ENCODE peak calls at places on chromosomes 5 and 9, in ten cellular contexts. V is tibial nerve, P is stomach, J is transverse colon, E is SK-N-SH, I is A549, S is H1, O is upper lobe of left lung, M is suprapubic skin, F is sigmoid colon. D is an unnamed sample. For H3K4me1 and H3K9me3, the result is how much of the 10 kb centered on the place peaks cover.

GRCh38 chr9:109912726-109913460 is 132.9 kb downstream of the PALM2AKAP2 start:
- DNase-seq in F (no peak), E (no peak), P (peak), V (no peak), M (no peak), I (no peak), O (no peak), J (no peak), S (no peak), D (no peak)

GRCh38 chr9:95778957-95779356 is 96.5 kb upstream of the ERCC6L2 start:
- DNase-seq in F (peak), M (no peak), P (peak), E (no peak), J (peak), S (peak), I (no peak), O (no peak), V (peak), D (no peak)

GRCh38 chr9:81032030-81032572 is 657.2 kb downstream of the TLE1 start:
- DNase-seq in F (no peak), M (no peak), E (no peak), V (no peak), P (no peak), O (no peak), J (no peak), I (peak), S (no peak), D (peak)

GRCh38 chr9:127825319-127826051 is 22.8 kb downstream of the FPGS start:
- DNase-seq in J (peak), F (peak), O (peak), E (peak), P (peak), S (peak), I (peak), V (no peak), M (peak), D (no peak)

GRCh38 chr5:82493217-82493616 is 215.1 kb upstream of the RPS23 start:
- DNase-seq in J (no peak), V (no peak), S (no peak), F (no peak), P (no peak), I (no peak), O (no peak), E (no peak), M (no peak), D (no peak)

GRCh38 chr5:58544926-58545325 is 37.9 kb upstream of the RAB3C start:
- DNase-seq in E (no peak), F (no peak), M (no peak), J (no peak), I (no peak), P (no peak), O (no peak), S (no peak), V (no peak), D (no peak)

GRCh38 chr5:172162348-172162747 is 25.7 kb downstream of the STK10 start:
- DNase-seq in E (no peak), S (no peak), P (no peak), J (no peak), F (no peak), I (no peak), M (no peak), V (no peak), O (no peak), D (no peak)

GRCh38 chr5:107496466-107496865 is 174.3 kb downstream of the EFNA5 start:
- DNase-seq in S (no peak), F (no peak), E (no peak), J (no peak), P (no peak), M (no peak), O (no peak), I (no peak), V (no peak), D (no peak)

GRCh38 chr5:176446884-176447537 is 1.2 kb upstream of the FAF2 start:
- DNase-seq in F (peak), J (peak), S (no peak), E (no peak), O (peak), I (no peak), P (no peak), M (no peak), V (peak), D (peak)

GRCh38 chr9:70156729-70157128 is 102.0 kb upstream of the SMC5 start:
- DNase-seq in P (no peak), M (no peak), E (no peak), F (no peak), O (no peak), S (no peak), I (no peak), J (no peak), V (no peak), D (no peak)

GRCh38 chr9:113219972-113220371 is 1.1 kb downstream of the FKBP15 start:
- DNase-seq in O (no peak), F (no peak), I (no peak), V (no peak), P (no peak), M (no peak), S (no peak), J (no peak), E (no peak), D (no peak)

GRCh38 chr5:91283899-91284298 is 99.2 kb downstream of the ARRDC3 start:
- DNase-seq in E (no peak), O (no peak), S (no peak), V (peak), I (no peak), J (no peak), P (no peak), M (no peak), F (no peak), D (no peak)

GRCh38 chr9:129868571-129869486 is 33.6 kb downstream of the USP20 start:
- DNase-seq in I (no peak), S (no peak), P (peak), O (peak), J (peak), F (no peak), M (no peak), V (no peak), E (no peak), D (no peak)

GRCh38 chr9:35470894-35471293 is 19.0 kb upstream of the RUSC2 start:
- DNase-seq in P (peak), M (no peak), J (no peak), O (no peak), F (no peak), S (no peak), V (peak), E (no peak), I (no peak), D (no peak)

GRCh38 chr5:168898261-168898911 is 319.2 kb upstream of the PANK3 start:
- DNase-seq in M (no peak), O (no peak), F (no peak), I (no peak), P (no peak), E (peak), V (no peak), J (no peak), S (no peak), D (no peak)

GRCh38 chr5:173025651-173026050 is 30.5 kb upstream of the CREBRF start:
- DNase-seq in E (no peak), V (no peak), P (no peak), S (no peak), F (peak), O (no peak), I (no peak), J (no peak), M (no peak), D (no peak)

GRCh38 chr5:1476181-1476966 is 31.1 kb upstream of the SLC6A3 start:
- DNase-seq in J (no peak), O (peak), V (no peak), M (peak), P (no peak), E (no peak), I (no peak), S (no peak), F (peak), D (no peak)

GRCh38 chr5:108557686-108558085 is 175.8 kb upstream of the FBXL17 start:
- DNase-seq in E (no peak), V (no peak), I (no peak), O (no peak), M (no peak), F (no peak), J (no peak), P (no peak), S (no peak), D (no peak)

GRCh38 chr5:115749016-115749415 is 67.4 kb downstream of the CDO1 start:
- DNase-seq in V (no peak), E (no peak), I (no peak), S (no peak), P (no peak), O (no peak), J (no peak), M (no peak), F (no peak), D (no peak)

GRCh38 chr5:96703985-96704384 is 41.8 kb downstream of the CAST start:
- DNase-seq in E (no peak), I (no peak), P (no peak), O (no peak), V (no peak), J (no peak), F (no peak), S (no peak), M (no peak), D (no peak)

GRCh38 chr9:34408173-34408572 is 31.5 kb upstream of the MYORG start:
- DNase-seq in V (no peak), S (no peak), O (no peak), F (no peak), I (no peak), E (no peak), M (no peak), P (no peak), J (no peak), D (no peak)

GRCh38 chr9:35829084-35829763 is at the start of gene TMEM8B:
- DNase-seq in J (peak), E (peak), P (peak), S (peak), M (peak), O (peak), V (peak), I (peak), F (peak), D (peak)

GRCh38 chr5:78467744-78468357 is 107.4 kb downstream of the SCAMP1 start:
- DNase-seq in S (no peak), E (peak), I (peak), M (no peak), V (no peak), F (no peak), P (no peak), O (no peak), J (no peak), D (no peak)

GRCh38 chr5:74040065-74040551 is 414.1 kb downstream of the ARHGEF28 start:
- DNase-seq in E (no peak), M (no peak), O (no peak), F (no peak), J (no peak), V (no peak), P (no peak), I (no peak), S (no peak), D (peak)

GRCh38 chr5:16461026-16461425 is 4.6 kb downstream of the ZNF622 start:
- DNase-seq in E (no peak), J (no peak), I (no peak), V (no peak), P (no peak), M (no peak), O (no peak), S (no peak), F (no peak), D (no peak)
- H3K4me1 ChIP-seq in E (under half), J (under half), I (under half), V (under half), P (under half), M (half or more), O (under half), S (under half), F (under half), D (under half)

DNA sequence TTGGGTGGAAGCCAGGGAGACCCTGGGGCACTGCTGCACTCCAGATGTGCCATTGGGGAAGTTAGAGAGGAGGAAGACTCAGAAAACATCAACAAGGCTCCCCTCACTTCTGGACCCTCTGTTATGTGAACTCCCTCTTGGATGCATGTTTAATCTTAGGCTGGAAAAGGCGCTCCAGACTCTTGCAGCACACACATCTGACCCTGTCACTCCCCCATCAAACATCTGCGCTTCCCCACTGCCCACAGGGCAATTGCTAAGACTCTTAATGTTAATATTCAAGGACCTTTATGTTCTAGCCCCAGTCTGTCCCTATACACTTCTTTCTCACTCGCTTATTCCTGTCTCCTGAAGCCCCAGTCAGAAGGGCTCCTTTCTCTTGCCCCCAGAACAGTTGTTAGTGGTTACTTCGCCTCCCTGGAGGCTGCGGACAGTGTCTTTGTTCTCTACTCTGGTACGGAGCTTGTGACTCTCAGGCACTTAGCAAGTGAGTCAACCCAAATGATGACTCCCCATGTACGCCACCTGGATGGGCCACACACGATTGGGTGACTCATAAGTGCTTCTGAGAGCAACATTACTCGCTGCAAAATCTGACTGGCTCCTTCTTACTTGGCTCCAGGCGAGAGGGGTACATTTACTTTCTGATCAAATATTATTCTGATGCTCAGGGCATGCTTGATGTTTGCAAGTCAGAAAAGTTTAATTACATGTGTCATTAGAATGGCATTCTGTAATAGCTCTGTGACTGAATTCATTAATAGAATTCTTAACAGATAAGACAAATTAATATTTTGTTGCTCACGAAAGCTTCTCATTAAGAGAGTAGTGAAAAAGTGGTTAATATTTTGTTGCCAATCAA is 193.6 kb downstream of the HSPA4 start:
- DNase-seq in J (no peak), I (peak), E (no peak), V (peak), F (no peak), S (no peak), O (no peak), M (no peak), P (no peak), D (no peak)
- TF ChIP-seq EP300 in J (no peak), I (peak), E (peak), V (no peak), F (no peak), S (no peak), O (no peak), M (no peak), P (no peak), D (no peak)

GRCh38 chr9:136854113-136854841 is 2.1 kb downstream of the MAMDC4 start:
- DNase-seq in O (peak), S (peak), P (no peak), J (peak), V (no peak), F (peak), M (no peak), I (no peak), E (no peak), D (peak)
- H3K9me3 ChIP-seq in O (under half), S (under half), P (under half), J (under half), V (under half), F (under half), M (under half), I (under half), E (under half), D (under half)

GRCh38 chr9:133968966-133969617 is 23.0 kb downstream of the VAV2 start:
- DNase-seq in E (no peak), I (no peak), F (no peak), J (no peak), V (no peak), O (peak), P (no peak), S (no peak), M (no peak), D (no peak)

GRCh38 chr9:133968428-133968827 is 23.7 kb downstream of the VAV2 start:
- DNase-seq in F (no peak), J (no peak), O (peak), E (no peak), V (no peak), S (no peak), M (no peak), I (no peak), P (no peak), D (no peak)

GRCh38 chr9:133969681-133970580 is 22.2 kb downstream of the VAV2 start:
- DNase-seq in O (peak), I (no peak), E (no peak), S (no peak), P (no peak), J (no peak), F (no peak), M (no peak), V (no peak), D (no peak)

GRCh38 chr9:133964463-133964862 is 27.7 kb downstream of the VAV2 start:
- DNase-seq in P (no peak), V (no peak), M (no peak), E (no peak), J (no peak), S (no peak), F (no peak), O (no peak), I (no peak), D (no peak)

GRCh38 chr9:133967024-133967741 is 24.9 kb downstream of the VAV2 start:
- DNase-seq in E (no peak), I (no peak), F (no peak), P (no peak), J (no peak), M (no peak), O (no peak), V (no peak), S (no peak), D (no peak)
- H3K4me1 ChIP-seq in E (under half), I (under half), F (under half), P (under half), J (under half), M (under half), O (under half), V (under half), S (under half), D (under half)

DNA sequence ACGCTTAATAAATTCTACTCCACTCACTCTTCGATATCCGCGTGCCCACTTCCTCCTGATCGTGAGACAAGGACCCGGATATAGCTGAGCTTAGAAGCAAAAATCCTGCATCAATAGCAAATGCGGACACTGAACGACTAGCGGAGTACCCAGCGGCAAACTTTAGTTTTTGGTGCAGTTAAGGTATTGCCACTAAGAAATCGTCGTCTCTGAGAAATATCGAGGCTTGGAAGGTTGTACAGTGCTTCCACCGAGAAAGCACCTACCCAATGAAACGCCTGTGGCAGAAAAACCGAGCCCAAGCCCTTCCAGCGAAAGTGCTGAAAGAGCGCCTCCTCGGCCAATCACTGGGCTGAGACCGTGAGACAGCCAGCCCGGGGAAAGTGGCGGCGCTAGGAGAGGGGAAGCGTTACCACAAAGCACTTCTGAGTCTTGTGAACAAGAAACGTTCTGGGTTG is 32.2 kb downstream of the ANXA2R start:
- DNase-seq in J (peak), I (peak), P (peak), O (peak), E (peak), S (peak), V (peak), M (no peak), F (peak), D (peak)
- TF ChIP-seq EP300 in J (no peak), I (no peak), P (no peak), O (no peak), E (no peak), S (peak), V (no peak), M (no peak), F (no peak), D (no peak)

GRCh38 chr5:164680216-164680615 is 1174.8 kb downstream of the MAT2B start:
- DNase-seq in O (no peak), V (no peak), I (no peak), E (no peak), M (no peak), P (no peak), J (no peak), F (no peak), S (no peak), D (no peak)

GRCh38 chr5:164680812-164681211 is 1175.4 kb downstream of the MAT2B start:
- DNase-seq in S (no peak), P (no peak), J (no peak), F (no peak), O (no peak), V (no peak), M (no peak), E (no peak), I (no peak), D (no peak)

GRCh38 chr5:164679461-164679860 is 1174.0 kb downstream of the MAT2B start:
- DNase-seq in V (no peak), I (no peak), S (no peak), P (no peak), E (no peak), M (no peak), O (no peak), J (no peak), F (no peak), D (no peak)
- H3K9me3 ChIP-seq in V (under half), I (under half), S (under half), P (under half), E (under half), M (under half), O (under half), J (under half), F (under half), D (under half)

DNA sequence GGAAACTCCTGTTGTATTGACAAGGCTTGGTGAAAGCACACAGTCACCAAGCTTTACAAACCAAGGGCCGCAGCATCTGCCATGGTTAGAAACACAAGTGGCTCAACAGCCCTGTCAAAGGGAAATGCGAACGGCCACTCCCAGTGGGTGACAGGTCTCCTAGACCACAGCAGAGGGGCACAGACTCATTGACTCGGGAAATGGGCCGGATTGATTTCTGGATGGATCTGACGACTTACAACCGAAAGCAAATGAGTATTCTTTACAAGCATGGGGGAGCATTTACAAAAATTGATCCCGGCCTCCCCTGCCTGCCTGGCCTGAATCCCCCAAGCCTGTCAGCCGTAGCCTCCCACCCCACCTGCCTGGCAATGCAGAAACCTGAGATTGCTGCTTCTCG is 48.2 kb downstream of the ADAMTS2 start:
- DNase-seq in P (no peak), I (no peak), F (peak), S (no peak), O (no peak), M (no peak), V (no peak), J (no peak), E (no peak), D (no peak)
- H3K4me1 ChIP-seq in P (under half), I (under half), F (under half), S (under half), O (under half), M (under half), V (under half), J (under half), E (half or more), D (under half)

DNA sequence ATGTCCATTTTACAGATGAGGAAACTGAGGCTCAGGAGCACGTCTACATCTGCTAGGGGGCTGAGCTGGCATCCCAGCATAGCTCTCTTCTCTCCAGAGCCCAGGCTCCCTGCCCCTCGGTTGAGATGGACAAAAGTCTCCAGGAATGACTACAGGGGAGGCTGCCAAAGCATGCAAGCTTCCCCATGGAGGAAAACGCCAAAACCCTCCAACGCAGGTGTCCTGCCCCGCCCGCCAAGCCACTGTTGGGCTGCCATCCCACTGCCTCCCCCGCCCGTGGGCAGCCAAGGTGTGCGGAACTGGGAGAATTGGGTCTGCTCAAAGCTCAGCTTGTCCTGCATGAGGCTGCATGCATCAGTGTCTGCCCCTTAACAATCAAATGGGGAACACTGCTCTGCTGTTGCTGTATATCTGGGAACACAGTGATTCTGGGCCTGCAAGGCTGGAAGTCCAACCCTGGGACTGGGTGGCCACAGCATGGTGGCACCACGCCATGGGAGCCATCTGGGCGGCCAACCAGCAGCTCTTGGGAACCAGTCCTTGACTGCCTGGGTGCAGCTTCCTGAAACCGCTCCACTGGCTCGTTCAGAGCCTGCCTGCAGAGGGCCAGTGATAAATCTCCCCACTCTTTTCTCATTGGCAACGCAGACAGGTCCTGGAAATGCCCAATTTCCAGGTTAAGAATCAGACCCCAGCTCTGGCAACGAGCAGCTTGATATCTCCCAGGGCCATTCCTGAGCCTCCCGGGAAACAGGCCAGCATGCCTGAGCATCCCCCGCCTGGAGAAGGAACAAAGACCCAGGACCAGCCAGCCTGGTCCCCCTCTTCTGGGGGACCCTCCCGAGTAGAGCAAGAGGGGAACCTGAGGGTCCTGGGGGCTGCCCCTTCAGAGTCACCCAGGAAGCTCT is 3.5 kb downstream of the RALGDS start:
- DNase-seq in O (peak), E (peak), F (peak), J (no peak), S (no peak), I (no peak), M (no peak), P (peak), V (no peak), D (no peak)
- TF ChIP-seq EP300 in O (no peak), E (no peak), F (no peak), J (no peak), S (no peak), I (no peak), M (no peak), P (no peak), V (no peak), D (no peak)

D was measured in ovary.